ENCODE peak calls at places on chromosomes 6 and 20, in four cellular contexts. V is gastrocnemius medialis, R is lung, E is tibial artery. P is an unnamed sample. For H3K4me1, the result is how much of the 10 kb centered on the place peaks cover.

GRCh38 chr6:66478705-66479104 is 771.7 kb upstream of the EYS start:
- DNase-seq in V (no peak), E (no peak), R (no peak), P (no peak)

GRCh38 chr6:134035823-134036296 is 16.6 kb downstream of the SLC2A12 start:
- DNase-seq in R (no peak), E (no peak), V (peak), P (no peak)

GRCh38 chr6:46078294-46078693 is 51.5 kb upstream of the ENPP4 start:
- DNase-seq in E (no peak), R (no peak), V (no peak), P (no peak)

GRCh38 chr6:170111141-170111664 is 179.7 kb downstream of the DLL1 start:
- DNase-seq in V (no peak), R (no peak), E (no peak), P (no peak)

GRCh38 chr6:104855507-104855906 is 4.2 kb downstream of the HACE1 start:
- DNase-seq in E (no peak), R (no peak), V (no peak), P (no peak)

GRCh38 chr6:122801397-122801796 is 12.3 kb downstream of the SMPDL3A start:
- DNase-seq in E (no peak), R (no peak), V (no peak), P (no peak)

GRCh38 chr20:52410182-52410647 is 218.6 kb upstream of the ZFP64 start:
- DNase-seq in R (no peak), V (no peak), E (no peak), P (no peak)

GRCh38 chr6:43779864-43780260 is 9.9 kb downstream of the VEGFA start:
- DNase-seq in E (no peak), V (peak), R (no peak), P (no peak)

GRCh38 chr6:56370127-56370540 is 122.8 kb upstream of the COL21A1 start:
- DNase-seq in R (peak), E (peak), V (peak), P (peak)

GRCh38 chr20:47146703-47147102 is 209.8 kb downstream of the ZMYND8 start:
- DNase-seq in V (no peak), E (no peak), R (no peak), P (no peak)

GRCh38 chr6:130655586-130655985 is 171.6 kb upstream of the SMLR1 start:
- DNase-seq in E (no peak), V (no peak), R (no peak), P (no peak)

GRCh38 chr6:158086054-158086705 is 81.9 kb downstream of the SERAC1 start:
- DNase-seq in E (no peak), R (no peak), V (no peak), P (no peak)

GRCh38 chr6:110049696-110050465 is 71.8 kb downstream of the GPR6 start:
- DNase-seq in R (no peak), E (no peak), V (no peak), P (no peak)

GRCh38 chr6:63351995-63352586 is 32.3 kb upstream of the LGSN start:
- DNase-seq in V (no peak), E (no peak), R (no peak), P (no peak)

GRCh38 chr6:63355632-63356031 is 35.8 kb upstream of the LGSN start:
- DNase-seq in V (no peak), R (no peak), E (no peak), P (no peak)

GRCh38 chr6:63352587-63353281 is 33.0 kb upstream of the LGSN start:
- DNase-seq in R (peak), V (no peak), E (no peak), P (no peak)

GRCh38 chr6:63349401-63349800 is 29.6 kb upstream of the LGSN start:
- DNase-seq in E (no peak), R (no peak), V (no peak), P (no peak)

GRCh38 chr6:63353282-63353630 is 33.5 kb upstream of the LGSN start:
- DNase-seq in E (no peak), V (no peak), R (no peak), P (no peak)
- H3K4me3 ChIP-seq in E (no peak), V (no peak), R (no peak), P (no peak)

GRCh38 chr6:27157461-27158315 is 89.8 kb upstream of the PRSS16 start:
- DNase-seq in R (peak), E (peak), V (peak), P (peak)
- TF ChIP-seq CTCF in R (peak), E (peak), V (peak), P (no peak)

GRCh38 chr20:19908586-19908985 is 108.6 kb upstream of the NAA20 start:
- DNase-seq in R (no peak), E (no peak), V (no peak), P (no peak)
- H3K4me1 ChIP-seq in R (under half), E (under half), V (under half), P (under half)

DNA sequence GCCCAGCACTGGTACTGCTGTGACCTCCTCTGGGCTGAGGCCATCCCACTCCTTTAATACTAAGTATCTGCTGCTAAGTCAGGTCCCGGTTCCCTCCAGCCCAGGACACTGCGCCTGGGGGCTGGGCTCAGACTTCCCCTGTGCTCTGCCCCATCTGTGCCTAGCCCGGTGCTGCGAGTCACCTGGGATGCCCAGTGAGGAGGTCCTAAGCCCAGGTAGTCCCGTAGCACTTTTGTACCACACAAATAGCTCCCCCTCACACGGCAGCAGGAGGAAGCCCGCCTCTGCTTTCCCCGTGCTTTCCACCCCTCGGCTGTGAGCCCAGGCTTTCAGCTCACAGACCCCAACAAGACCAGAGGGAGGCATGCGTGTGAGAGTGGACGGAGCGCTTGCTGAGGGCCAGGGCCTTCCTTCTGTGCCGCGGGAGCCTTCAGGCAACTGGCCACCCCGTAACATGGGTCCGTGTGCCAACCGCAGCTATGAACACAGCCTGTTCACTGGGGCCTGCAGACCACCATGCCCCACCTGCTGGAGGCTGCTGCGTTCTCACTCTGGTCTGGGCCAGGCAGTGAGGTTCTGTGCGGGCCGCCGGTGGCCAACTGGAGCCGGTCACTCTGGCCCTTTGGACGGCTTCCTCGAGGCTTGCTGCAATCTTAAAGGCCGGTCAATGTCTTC is 79.9 kb upstream of the MPC1 start:
- DNase-seq in R (no peak), V (no peak), E (no peak), P (no peak)
- H3K4me3 ChIP-seq in R (no peak), V (no peak), E (no peak), P (no peak)

GRCh38 chr20:62448788-62449187 is 21.4 kb upstream of the RBBP8NL start:
- DNase-seq in E (no peak), R (no peak), V (no peak), P (no peak)

GRCh38 chr20:62451970-62452369 is 23.8 kb downstream of the GATA5 start:
- DNase-seq in R (no peak), E (no peak), V (no peak), P (no peak)

GRCh38 chr20:62451156-62451767 is 23.9 kb upstream of the RBBP8NL start:
- DNase-seq in V (no peak), R (no peak), E (no peak), P (no peak)

GRCh38 chr20:62448038-62448437 is 20.7 kb upstream of the RBBP8NL start:
- DNase-seq in R (no peak), E (no peak), V (no peak), P (no peak)

DNA sequence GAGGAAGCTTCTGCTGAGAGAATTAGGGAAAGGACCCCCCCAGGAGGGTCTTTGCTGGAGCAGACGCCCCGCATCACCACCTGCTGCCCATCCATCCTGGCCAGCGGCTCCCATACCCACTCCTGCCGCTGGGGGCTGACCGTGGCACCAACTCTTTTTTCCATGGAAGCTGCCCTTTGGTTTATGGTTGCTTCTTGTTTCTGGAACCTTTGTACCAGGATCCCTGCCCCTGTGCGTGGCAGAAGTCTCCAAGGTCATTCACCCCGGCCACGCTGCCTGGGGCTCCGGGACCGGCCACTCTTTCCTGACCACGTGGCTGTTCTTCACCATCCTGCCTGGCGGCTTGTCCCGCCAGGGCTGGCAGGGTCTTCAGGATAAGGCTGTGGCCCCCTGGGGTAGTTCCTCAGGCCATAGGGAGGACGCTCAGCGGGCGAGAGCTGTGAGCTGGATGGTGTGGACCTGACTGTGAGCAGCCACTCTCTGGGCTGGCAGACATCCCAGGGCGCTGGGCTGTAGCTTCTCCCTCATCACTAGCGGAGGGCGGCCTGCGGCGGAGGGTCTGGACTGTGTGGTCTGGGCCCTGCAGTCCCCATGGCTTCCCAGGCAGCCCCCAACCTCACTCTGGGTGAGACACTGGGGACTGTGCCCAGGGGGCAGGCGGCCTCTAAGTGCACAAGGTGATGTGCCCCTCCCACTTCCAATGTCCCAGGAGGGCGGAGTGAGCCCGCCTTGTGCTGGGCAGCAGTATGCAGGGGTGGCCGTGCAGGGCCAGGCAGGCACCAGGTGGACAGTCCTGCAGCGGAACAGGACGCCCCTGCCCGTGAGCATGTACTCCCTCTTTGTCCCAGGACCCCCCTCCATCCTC is 22.8 kb upstream of the RBBP8NL start:
- DNase-seq in R (no peak), V (no peak), E (no peak), P (peak)
- TF ChIP-seq CTCF in R (no peak), V (no peak), E (no peak), P (peak)

DNA sequence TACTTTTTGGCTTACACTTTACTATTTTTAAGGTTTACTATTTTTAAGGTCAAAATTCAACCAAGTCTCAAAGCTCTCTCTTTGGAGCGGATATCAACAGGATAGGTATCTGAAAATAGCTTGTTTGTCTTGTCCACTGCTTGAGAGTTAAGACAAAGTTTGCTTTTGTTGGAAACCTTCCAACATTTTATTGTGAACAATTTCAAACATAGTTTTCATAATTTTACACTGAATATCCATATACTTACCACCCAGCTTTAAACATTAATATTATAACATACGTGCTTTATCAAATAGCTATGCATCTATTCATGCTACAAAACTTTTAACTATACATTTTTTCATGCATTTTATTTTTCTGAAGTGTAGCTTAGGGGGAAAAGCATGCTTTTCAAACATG is 109.9 kb downstream of the FYN start:
- DNase-seq in E (no peak), R (no peak), V (no peak), P (no peak)
- H3K4me1 ChIP-seq in E (under half), R (under half), V (under half), P (under half)

GRCh38 chr6:42547407-42548329 is 16.2 kb upstream of the UBR2 start:
- DNase-seq in V (peak), E (peak), R (peak), P (peak)
- H3K4me3 ChIP-seq in V (peak), E (peak), R (peak), P (no peak)

DNA sequence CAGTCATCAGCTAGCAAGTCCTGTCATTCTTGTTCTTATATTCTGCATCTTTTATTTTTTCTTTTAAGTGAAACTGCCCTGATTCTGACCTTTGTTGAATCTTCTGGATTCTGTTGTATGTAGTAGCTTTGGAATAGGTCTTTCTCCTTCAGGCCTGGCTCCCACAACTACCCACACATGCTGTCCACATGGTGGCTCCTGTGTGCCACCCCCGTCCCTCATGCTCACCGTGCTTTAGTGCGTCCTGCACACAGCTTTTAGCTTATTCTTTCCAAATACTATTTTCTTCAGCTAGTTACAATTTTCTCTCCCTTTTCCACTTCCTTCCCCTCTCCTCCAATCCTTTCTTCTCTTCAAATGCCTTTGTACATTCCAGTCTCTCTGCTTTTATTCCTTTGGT is 61.8 kb downstream of the CTNNBL1 start:
- DNase-seq in V (peak), E (no peak), R (no peak), P (no peak)
- TF ChIP-seq CTCF in V (peak), E (no peak), R (no peak), P (no peak)

GRCh38 chr20:50724851-50725721 is 6.3 kb upstream of the PARD6B start:
- DNase-seq in R (peak), E (peak), V (peak), P (no peak)
- H3K4me1 ChIP-seq in R (under half), E (under half), V (under half), P (under half)